ENCODE peak calls at places on chromosomes 6 and 20, in four cellular contexts. One of them, this sample, is unnamed.
A peak's percentile ranks its signal among the peaks of the same experiment; 100 is the strongest.

GRCh38 chr6:108627692-108628565 is 67.2 kb downstream of the FOXO3 start:
- DNase-seq in hepatocyte: no peak
- DNase-seq in RWPE1: no peak
- DNase-seq in lung: no peak
- DNase-seq in this sample: peak; percentile 22

GRCh38 chr6:13268914-13269532 is 59.3 kb downstream of the TBC1D7 start:
- DNase-seq in lung: no peak
- DNase-seq in hepatocyte: peak; percentile 40
- DNase-seq in RWPE1: peak; percentile 68
- DNase-seq in this sample: peak; percentile 70

GRCh38 chr6:8166156-8166555 is 63.8 kb upstream of the EEF1E1 start:
- DNase-seq in lung: no peak
- DNase-seq in hepatocyte: no peak
- DNase-seq in RWPE1: no peak
- DNase-seq in this sample: no peak

GRCh38 chr6:1182722-1183521 is 129.0 kb upstream of the FOXQ1 start:
- DNase-seq in hepatocyte: no peak
- DNase-seq in lung: no peak
- DNase-seq in RWPE1: no peak
- DNase-seq in this sample: peak; percentile 39

GRCh38 chr20:48209102-48209501 is 423.8 kb upstream of the SULF2 start:
- DNase-seq in hepatocyte: no peak
- DNase-seq in RWPE1: no peak
- DNase-seq in lung: no peak
- DNase-seq in this sample: no peak

GRCh38 chr6:135555550-135555949 is 58.0 kb upstream of the AHI1 start:
- DNase-seq in RWPE1: no peak
- DNase-seq in lung: no peak
- DNase-seq in hepatocyte: no peak
- DNase-seq in this sample: no peak

GRCh38 chr20:46835418-46835817 is 59.2 kb upstream of the EYA2 start:
- DNase-seq in RWPE1: no peak
- DNase-seq in hepatocyte: no peak
- DNase-seq in lung: no peak
- DNase-seq in this sample: no peak

GRCh38 chr20:35871311-35871771 is 83.0 kb downstream of the SCAND1 start:
- DNase-seq in RWPE1: peak; percentile 81
- DNase-seq in hepatocyte: no peak
- DNase-seq in lung: no peak
- DNase-seq in this sample: peak; percentile 60

GRCh38 chr6:139367810-139368321 is 6.6 kb downstream of the CITED2 start:
- DNase-seq in hepatocyte: no peak
- DNase-seq in RWPE1: no peak
- DNase-seq in lung: no peak
- DNase-seq in this sample: no peak

GRCh38 chr6:4220619-4221018 is 85.2 kb upstream of the ECI2 start:
- DNase-seq in hepatocyte: no peak
- DNase-seq in RWPE1: no peak
- DNase-seq in lung: no peak
- DNase-seq in this sample: peak; percentile 39

GRCh38 chr6:117482240-117483003 is at the start of gene DCBLD1:
- DNase-seq in lung: peak; percentile 79
- DNase-seq in RWPE1: peak; percentile 79
- DNase-seq in hepatocyte: peak; percentile 90
- DNase-seq in this sample: peak; percentile 72

GRCh38 chr6:117481278-117481925 is 1.1 kb upstream of the DCBLD1 start:
- DNase-seq in RWPE1: no peak
- DNase-seq in lung: no peak
- DNase-seq in hepatocyte: peak; percentile 47
- DNase-seq in this sample: no peak

GRCh38 chr6:117483004-117483644 is 650 bp downstream of the DCBLD1 start:
- DNase-seq in hepatocyte: peak; percentile 79
- DNase-seq in RWPE1: peak; percentile 34
- DNase-seq in lung: peak; percentile 67
- DNase-seq in this sample: peak; percentile 26

GRCh38 chr6:117480651-117481050 is 1.8 kb upstream of the DCBLD1 start:
- DNase-seq in lung: no peak
- DNase-seq in hepatocyte: no peak
- DNase-seq in RWPE1: no peak
- DNase-seq in this sample: no peak

GRCh38 chr6:117481926-117482239 is 591 bp upstream of the DCBLD1 start:
- DNase-seq in hepatocyte: no peak
- DNase-seq in lung: no peak
- DNase-seq in RWPE1: no peak
- DNase-seq in this sample: no peak
- TF ChIP-seq CTCF in hepatocyte: no peak
- TF ChIP-seq CTCF in lung: no peak
- TF ChIP-seq CTCF in RWPE1: no peak
- TF ChIP-seq CTCF in this sample: no peak

DNA sequence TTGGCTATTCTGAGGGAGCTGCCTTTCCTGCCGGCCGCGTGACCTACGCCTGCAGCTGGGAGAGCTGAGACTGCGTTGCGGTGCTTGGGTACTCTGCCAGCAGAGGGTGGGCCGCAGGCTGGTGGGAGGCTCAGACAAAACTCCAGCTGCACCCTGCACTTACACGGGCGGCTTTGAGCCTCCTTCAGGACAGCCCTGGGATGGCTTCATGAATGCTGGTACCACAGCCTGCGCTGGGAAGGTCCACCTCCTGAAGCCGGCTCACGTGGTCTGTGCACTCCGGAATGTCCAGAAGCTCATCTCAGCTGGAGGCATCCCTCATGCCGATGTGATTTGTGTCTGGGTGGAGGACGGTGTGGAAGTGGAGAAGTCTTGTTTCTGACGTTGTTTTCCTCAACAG is 223.6 kb downstream of the DLL1 start:
- DNase-seq in lung: no peak
- DNase-seq in hepatocyte: no peak
- DNase-seq in RWPE1: no peak
- DNase-seq in this sample: no peak
- TF ChIP-seq CTCF in lung: no peak
- TF ChIP-seq CTCF in hepatocyte: no peak
- TF ChIP-seq CTCF in RWPE1: no peak
- TF ChIP-seq CTCF in this sample: no peak

GRCh38 chr20:4813839-4814695 is 92.4 kb downstream of the PRND start:
- DNase-seq in RWPE1: no peak
- DNase-seq in lung: no peak
- DNase-seq in hepatocyte: no peak
- DNase-seq in this sample: peak; percentile 6

GRCh38 chr20:4814696-4815252 is 93.1 kb downstream of the PRND start:
- DNase-seq in hepatocyte: no peak
- DNase-seq in RWPE1: no peak
- DNase-seq in lung: no peak
- DNase-seq in this sample: no peak

GRCh38 chr20:4815618-4816017 is 93.9 kb downstream of the PRND start:
- DNase-seq in lung: no peak
- DNase-seq in hepatocyte: no peak
- DNase-seq in RWPE1: no peak
- DNase-seq in this sample: no peak

GRCh38 chr20:4819901-4820300 is 98.2 kb downstream of the PRND start:
- DNase-seq in RWPE1: no peak
- DNase-seq in lung: no peak
- DNase-seq in hepatocyte: no peak
- DNase-seq in this sample: no peak

DNA sequence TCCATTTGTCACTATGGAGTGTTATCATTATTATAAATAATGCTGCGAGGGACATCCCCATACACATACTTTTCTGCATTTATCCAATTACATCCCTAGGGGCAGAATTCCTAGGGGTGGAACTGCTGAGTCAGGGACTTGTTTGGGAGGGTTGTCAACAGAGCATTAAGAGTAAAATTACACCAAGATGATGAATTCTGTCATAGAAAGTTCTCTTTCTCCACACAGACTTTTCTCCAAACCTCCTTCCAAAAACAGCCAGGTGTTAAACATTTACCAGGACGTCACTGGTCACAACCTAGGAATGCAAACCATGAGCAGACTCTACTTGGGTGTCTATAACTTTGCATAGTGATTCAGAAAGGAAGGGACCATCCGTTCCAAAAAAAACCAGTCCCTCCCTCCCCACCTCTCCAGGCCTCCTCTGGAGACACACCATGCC is 95.5 kb downstream of the PRND start:
- DNase-seq in RWPE1: peak; percentile 44
- DNase-seq in hepatocyte: no peak
- DNase-seq in lung: no peak
- DNase-seq in this sample: peak; percentile 37
- TF ChIP-seq CTCF in RWPE1: no peak
- TF ChIP-seq CTCF in hepatocyte: no peak
- TF ChIP-seq CTCF in lung: no peak
- TF ChIP-seq CTCF in this sample: peak; percentile 2

DNA sequence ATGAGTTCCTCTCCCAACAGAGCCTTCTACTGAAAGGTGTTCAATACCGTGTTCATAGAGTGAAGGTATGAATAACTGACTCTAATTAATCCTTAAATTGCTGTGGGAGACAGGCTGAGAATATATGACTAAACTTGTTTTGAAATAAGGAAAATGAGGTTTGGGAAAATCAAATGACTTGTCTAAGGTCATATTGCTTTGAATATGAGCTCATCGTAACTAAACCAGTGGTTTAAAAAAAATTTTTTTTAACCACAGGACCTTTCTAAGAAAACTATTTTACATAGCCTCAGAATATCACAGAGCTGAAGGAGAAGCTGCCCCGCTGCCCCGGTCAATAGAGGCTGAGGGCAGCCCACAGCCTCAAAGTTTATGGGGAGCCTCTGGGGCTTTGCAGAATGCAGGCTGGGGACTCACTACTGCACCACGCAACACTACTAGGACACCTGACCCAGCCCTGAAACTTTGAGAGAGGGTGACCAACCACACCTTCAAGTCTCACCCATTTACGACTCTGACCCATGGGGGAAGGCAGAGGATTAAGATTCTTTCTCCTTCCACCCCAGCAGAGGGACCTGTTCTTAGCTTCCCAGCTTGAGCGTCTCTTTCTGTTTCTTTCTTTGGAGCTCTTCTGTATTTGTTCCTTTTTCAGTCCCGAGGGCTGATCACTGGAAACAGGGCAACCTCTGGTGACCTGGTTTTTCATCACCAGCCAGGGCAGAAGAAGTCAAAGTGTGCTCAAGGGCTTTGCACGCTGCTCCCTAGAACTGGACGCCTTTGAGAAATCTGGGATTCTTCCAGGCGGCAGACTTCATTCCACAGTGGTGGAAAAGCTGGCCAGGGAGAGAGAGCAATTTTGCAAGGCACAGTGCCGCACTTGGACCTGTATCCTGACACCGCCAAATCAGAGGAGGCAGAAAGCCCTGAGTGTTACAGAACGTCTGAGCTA is 220.2 kb downstream of the ATXN1 start:
- DNase-seq in lung: no peak
- DNase-seq in RWPE1: no peak
- DNase-seq in hepatocyte: no peak
- DNase-seq in this sample: no peak
- TF ChIP-seq CTCF in lung: no peak
- TF ChIP-seq CTCF in RWPE1: no peak
- TF ChIP-seq CTCF in hepatocyte: no peak
- TF ChIP-seq CTCF in this sample: no peak

DNA sequence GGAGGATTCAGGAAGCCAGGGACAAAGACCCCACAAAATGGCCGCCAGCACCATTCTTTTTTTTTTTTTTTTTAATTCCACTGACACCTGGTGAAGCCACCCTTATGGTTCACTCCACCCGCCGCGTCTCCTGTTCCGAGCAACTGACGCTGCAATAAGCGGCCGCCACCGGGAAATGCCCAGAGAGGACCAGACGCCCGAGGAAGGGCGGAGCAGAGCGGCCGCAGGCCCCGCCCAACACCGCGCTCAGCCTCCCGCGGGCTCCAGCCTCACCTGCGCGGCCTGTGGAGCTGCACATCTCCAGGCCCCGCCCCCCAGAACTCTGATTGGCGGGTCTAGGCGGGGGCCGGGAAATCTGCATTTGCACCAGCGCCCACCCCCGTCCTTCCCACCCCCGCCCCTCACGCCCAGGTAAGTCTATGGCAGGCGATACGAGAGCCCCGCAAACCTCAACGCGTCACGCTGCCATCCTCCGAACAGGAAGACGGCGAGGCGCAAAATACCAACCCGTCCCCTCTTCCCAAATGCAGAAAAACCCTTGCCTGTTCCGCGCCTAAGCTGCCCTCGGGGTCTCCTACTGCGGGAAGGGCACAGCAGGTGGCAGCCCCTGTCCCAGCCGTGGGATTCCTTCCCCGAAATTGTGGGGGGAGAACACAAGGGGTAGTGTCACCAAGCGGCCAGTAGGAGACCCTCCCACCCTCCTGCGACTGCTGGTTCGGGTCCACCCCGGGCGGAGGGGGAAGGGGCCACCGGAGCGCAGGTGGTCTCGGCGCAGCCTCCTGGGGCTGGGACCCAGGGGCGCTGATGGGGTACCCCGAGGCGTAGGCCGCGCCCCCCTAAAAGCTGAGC is 948 bp downstream of the ATP9A start:
- DNase-seq in hepatocyte: peak; percentile 95
- DNase-seq in RWPE1: peak; percentile 87
- DNase-seq in lung: peak; percentile 87
- DNase-seq in this sample: peak; percentile 71
- TF ChIP-seq CTCF in hepatocyte: peak; percentile 34
- TF ChIP-seq CTCF in RWPE1: peak; percentile 31
- TF ChIP-seq CTCF in lung: no peak
- TF ChIP-seq CTCF in this sample: peak; percentile 46

GRCh38 chr6:57207872-57208271 is 14.2 kb downstream of the RAB23 start:
- DNase-seq in RWPE1: no peak
- DNase-seq in lung: no peak
- DNase-seq in hepatocyte: no peak
- DNase-seq in this sample: no peak
- TF ChIP-seq CTCF in RWPE1: no peak
- TF ChIP-seq CTCF in lung: no peak
- TF ChIP-seq CTCF in hepatocyte: no peak
- TF ChIP-seq CTCF in this sample: no peak

GRCh38 chr20:21798384-21798783 is 92.9 kb downstream of the PAX1 start:
- DNase-seq in RWPE1: no peak
- DNase-seq in hepatocyte: no peak
- DNase-seq in lung: no peak
- DNase-seq in this sample: no peak

GRCh38 chr20:21801193-21801592 is 95.7 kb downstream of the PAX1 start:
- DNase-seq in RWPE1: no peak
- DNase-seq in lung: no peak
- DNase-seq in hepatocyte: no peak
- DNase-seq in this sample: no peak

GRCh38 chr20:21796059-21796458 is 90.6 kb downstream of the PAX1 start:
- DNase-seq in RWPE1: no peak
- DNase-seq in hepatocyte: no peak
- DNase-seq in lung: no peak
- DNase-seq in this sample: no peak
- TF ChIP-seq CTCF in RWPE1: no peak
- TF ChIP-seq CTCF in hepatocyte: no peak
- TF ChIP-seq CTCF in lung: no peak
- TF ChIP-seq CTCF in this sample: no peak

DNA sequence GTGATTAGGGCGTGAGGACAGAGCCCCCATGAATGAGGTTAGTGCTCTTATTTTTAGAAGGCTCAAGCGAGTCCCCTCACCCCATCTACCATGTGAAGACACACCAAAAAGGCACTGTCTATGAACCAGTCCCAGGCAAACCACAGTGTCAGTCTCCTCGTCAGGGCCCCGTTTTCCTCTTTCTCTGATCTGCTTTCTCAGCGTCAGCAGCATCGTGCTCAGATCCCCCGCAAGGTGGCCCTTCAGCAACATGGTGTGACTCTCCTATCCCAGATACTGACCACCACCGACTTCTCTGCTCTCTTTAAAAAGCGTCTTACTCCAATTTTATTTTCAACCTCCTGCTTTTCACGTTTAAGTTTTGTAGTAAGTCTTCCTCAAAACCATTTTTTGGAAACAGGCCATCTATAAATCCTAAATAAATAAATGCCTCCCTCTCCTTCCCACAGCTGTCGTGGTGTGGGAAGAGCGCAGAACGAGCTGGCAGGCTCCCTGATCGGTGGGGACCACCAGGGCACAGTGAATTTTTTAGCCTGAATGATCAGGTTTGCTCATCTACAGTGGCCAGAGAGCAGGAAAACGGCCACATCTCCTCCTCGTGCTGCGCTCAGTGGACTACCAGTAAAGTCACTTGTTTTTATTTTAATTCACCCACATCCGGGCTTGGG is 113.1 kb downstream of the BMP7 start:
- DNase-seq in lung: no peak
- DNase-seq in hepatocyte: no peak
- DNase-seq in RWPE1: no peak
- DNase-seq in this sample: no peak
- TF ChIP-seq CTCF in lung: no peak
- TF ChIP-seq CTCF in hepatocyte: no peak
- TF ChIP-seq CTCF in RWPE1: no peak
- TF ChIP-seq CTCF in this sample: no peak